ENCODE peak calls at places on chromosome 9, in five cellular contexts. R is neural crest cell, L is AG04450, Y is RWPE1, I is spleen. M is an unnamed sample.

GRCh38 chr9:2271426-2271825 is 256.3 kb downstream of the SMARCA2 start:
- DNase-seq in I (no peak), R (no peak), Y (peak; percentile 2), L (no peak), M (no peak)

GRCh38 chr9:107229146-107229545 is 53.9 kb upstream of the RAD23B start:
- DNase-seq in I (no peak), L (no peak), R (no peak), Y (no peak), M (no peak)

GRCh38 chr9:136103651-136104487 is 8.8 kb upstream of the NACC2 start:
- DNase-seq in Y (no peak), R (no peak), I (no peak), L (no peak), M (no peak)

GRCh38 chr9:37954581-37954981 is 50.7 kb upstream of the SLC25A51 start:
- DNase-seq in R (no peak), Y (no peak), I (no peak), L (no peak), M (no peak)

GRCh38 chr9:112443636-112444035 is 43.0 kb upstream of the KIAA1958 start:
- DNase-seq in I (no peak), L (no peak), R (no peak), Y (no peak), M (no peak)

GRCh38 chr9:128203842-128204551 is 818 bp downstream of the DNM1 start:
- DNase-seq in I (no peak), Y (peak; percentile 57), L (no peak), R (peak; percentile 36), M (peak; percentile 53)

GRCh38 chr9:9791621-9792020 is 821.2 kb downstream of the PTPRD start:
- DNase-seq in Y (no peak), R (no peak), L (no peak), I (no peak), M (no peak)

GRCh38 chr9:9004844-9005243 is 1205.3 kb upstream of the DMAC1 start:
- DNase-seq in Y (no peak), I (no peak), R (no peak), L (no peak), M (no peak)

GRCh38 chr9:127553793-127554192 is 58.3 kb upstream of the STXBP1 start:
- DNase-seq in L (no peak), Y (no peak), I (no peak), R (no peak), M (no peak)

GRCh38 chr9:749712-750111 is 91.8 kb upstream of the DMRT1 start:
- DNase-seq in L (no peak), I (no peak), R (no peak), Y (no peak), M (no peak)

GRCh38 chr9:123002754-123003153 is 30.7 kb upstream of the GPR21 start:
- DNase-seq in Y (no peak), R (no peak), L (no peak), I (no peak), M (no peak)

GRCh38 chr9:126781717-126782388 is 23.0 kb upstream of the ZBTB43 start:
- DNase-seq in Y (peak; percentile 95), I (peak; percentile 92), L (peak; percentile 39), R (peak; percentile 98), M (peak; percentile 98)

GRCh38 chr9:840343-840742 is 1.2 kb upstream of the DMRT1 start:
- DNase-seq in I (peak; percentile 42), L (no peak), Y (no peak), R (no peak), M (no peak)

GRCh38 chr9:114287001-114287762 is 35.7 kb upstream of the ORM1 start:
- DNase-seq in I (peak; percentile 63), Y (no peak), L (no peak), R (no peak), M (no peak)

GRCh38 chr9:70979971-70980370 is 141.4 kb downstream of the TRPM3 start:
- DNase-seq in I (no peak), R (no peak), L (no peak), Y (no peak), M (no peak)

GRCh38 chr9:18676501-18676900 is 202.5 kb downstream of the ADAMTSL1 start:
- DNase-seq in Y (no peak), I (no peak), L (no peak), R (no peak), M (no peak)

GRCh38 chr9:134203224-134203623 is 38.9 kb upstream of the RNU6ATAC start:
- DNase-seq in L (no peak), Y (no peak), R (no peak), I (no peak), M (no peak)

GRCh38 chr9:96607971-96608370 is 11.7 kb downstream of the CDC14B start:
- DNase-seq in R (no peak), Y (no peak), I (no peak), L (no peak), M (no peak)

GRCh38 chr9:113153599-113153998 is 2.8 kb downstream of the SLC31A2 start:
- DNase-seq in L (no peak), Y (no peak), I (no peak), R (no peak), M (no peak)

GRCh38 chr9:133707761-133708122 is 30.4 kb downstream of the SARDH start:
- DNase-seq in R (no peak), L (no peak), I (peak; percentile 66), Y (no peak), M (peak; percentile 2)

GRCh38 chr9:84652496-84653081 is 16.9 kb upstream of the NTRK2 start:
- DNase-seq in I (no peak), L (no peak), R (no peak), Y (no peak), M (no peak)

GRCh38 chr9:129176786-129177442 is 1.1 kb downstream of the IER5L start:
- DNase-seq in R (peak; percentile 48), Y (peak; percentile 55), I (peak; percentile 86), L (no peak), M (peak; percentile 43)

GRCh38 chr9:136182422-136182790 is 22.5 kb downstream of the LHX3 start:
- DNase-seq in I (no peak), R (no peak), L (no peak), Y (no peak), M (no peak)

GRCh38 chr9:84371737-84372136 is 31.2 kb upstream of the SLC28A3 start:
- DNase-seq in L (peak; percentile 50), R (no peak), I (no peak), Y (peak; percentile 76), M (no peak)

GRCh38 chr9:89418882-89419641 is 78.9 kb downstream of the SEMA4D start:
- DNase-seq in R (no peak), Y (no peak), I (peak; percentile 93), L (no peak), M (no peak)

GRCh38 chr9:97769208-97769607 is 72.1 kb upstream of the XPA start:
- DNase-seq in R (no peak), Y (no peak), I (no peak), L (no peak), M (no peak)

GRCh38 chr9:21479152-21479702 is 2.9 kb downstream of the IFNE start:
- DNase-seq in Y (no peak), L (no peak), I (no peak), R (no peak), M (no peak)

GRCh38 chr9:21477466-21477865 is 4.6 kb downstream of the IFNE start:
- DNase-seq in L (no peak), R (no peak), Y (no peak), I (no peak), M (no peak)

GRCh38 chr9:21470126-21470525 is 12.0 kb downstream of the IFNE start:
- DNase-seq in L (no peak), I (no peak), R (no peak), Y (no peak), M (no peak)

GRCh38 chr9:21473236-21473635 is 8.9 kb downstream of the IFNE start:
- DNase-seq in I (no peak), L (no peak), R (no peak), Y (no peak), M (no peak)
- TF ChIP-seq CTCF in I (no peak), L (peak; percentile 16), R (no peak), Y (no peak), M (no peak)

DNA sequence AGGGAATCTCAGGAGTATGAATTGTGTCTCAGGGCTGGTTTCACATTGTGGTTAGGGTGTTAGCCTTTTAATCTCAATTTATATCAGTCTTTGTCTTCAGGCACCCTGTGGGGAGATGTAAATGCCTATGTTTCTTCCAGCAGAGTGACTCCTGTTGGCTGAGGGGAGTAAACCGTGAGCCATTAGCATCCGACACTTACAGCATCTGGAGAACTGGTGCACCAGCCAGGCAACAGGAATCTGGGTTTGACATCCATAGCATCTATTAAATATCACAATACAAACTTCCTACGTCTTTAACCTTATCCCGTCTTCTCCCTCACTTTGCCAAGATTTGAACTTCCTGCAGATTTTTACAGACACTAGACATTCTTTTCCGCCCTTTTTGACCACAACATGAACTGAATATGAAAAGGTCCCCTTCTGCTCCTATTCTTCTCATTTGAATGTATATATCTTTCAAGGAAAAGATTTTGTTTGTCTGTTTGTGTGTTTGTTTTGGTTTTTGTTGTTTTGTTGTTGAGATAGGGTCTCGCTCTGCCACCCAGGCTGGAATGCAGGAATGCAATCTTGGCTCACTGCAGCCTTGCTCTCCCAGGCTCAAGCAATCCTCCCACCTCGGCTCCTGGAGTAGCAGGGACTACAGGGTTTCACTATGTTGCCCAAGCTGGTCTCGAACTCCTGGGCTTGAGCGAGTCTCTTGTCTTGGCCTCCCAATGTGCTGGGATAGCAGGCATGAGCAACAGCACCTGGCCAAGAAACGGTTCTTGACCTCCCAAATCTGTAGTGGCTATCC is 626.2 kb downstream of the TLR4 start:
- DNase-seq in I (no peak), R (no peak), L (no peak), Y (no peak), M (no peak)
- TF ChIP-seq CTCF in I (no peak), R (no peak), L (no peak), Y (no peak), M (no peak)

DNA sequence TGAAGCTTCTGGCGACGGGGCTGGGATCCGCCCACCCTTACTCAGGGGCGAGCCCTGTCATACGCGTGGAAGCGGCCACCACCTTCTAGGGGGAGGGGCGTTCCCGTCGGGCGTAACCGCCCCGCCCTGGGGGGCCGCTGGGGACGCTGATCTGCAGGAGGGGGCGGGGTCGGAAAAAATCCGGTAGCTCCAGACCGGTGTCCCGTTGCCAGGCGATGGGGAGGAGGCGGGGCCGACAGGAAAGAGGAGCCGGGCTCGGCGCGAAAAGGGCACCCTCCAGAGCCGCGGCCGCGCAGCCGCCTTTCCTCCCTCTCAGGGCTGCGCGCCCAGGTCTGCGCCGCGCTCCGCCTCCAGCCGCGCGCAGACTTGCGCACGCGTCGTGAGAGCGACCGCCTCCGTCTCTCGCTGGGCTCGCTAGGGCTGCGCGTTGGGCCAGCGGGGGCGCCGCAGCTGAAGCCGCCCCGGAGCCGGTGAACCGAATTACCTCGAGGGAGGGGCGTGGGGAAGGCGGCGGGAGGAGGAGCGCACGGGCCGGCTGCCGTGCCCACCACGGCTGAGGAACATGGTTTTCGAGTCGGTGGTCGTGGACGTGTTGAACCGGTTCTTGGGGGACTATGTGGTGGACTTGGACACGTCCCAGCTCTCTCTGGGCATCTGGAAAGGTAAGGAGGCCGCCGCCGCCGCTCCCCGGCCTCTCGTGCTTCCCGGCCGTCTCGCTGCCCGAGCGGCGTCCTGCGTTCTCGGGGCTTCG is at the start of gene VPS13A:
- DNase-seq in I (peak; percentile 97), R (peak; percentile 94), L (peak; percentile 71), Y (peak; percentile 88), M (peak; percentile 99)
- TF ChIP-seq CTCF in I (peak; percentile 41), R (peak; percentile 47), L (peak; percentile 30), Y (peak; percentile 48), M (no peak)

DNA sequence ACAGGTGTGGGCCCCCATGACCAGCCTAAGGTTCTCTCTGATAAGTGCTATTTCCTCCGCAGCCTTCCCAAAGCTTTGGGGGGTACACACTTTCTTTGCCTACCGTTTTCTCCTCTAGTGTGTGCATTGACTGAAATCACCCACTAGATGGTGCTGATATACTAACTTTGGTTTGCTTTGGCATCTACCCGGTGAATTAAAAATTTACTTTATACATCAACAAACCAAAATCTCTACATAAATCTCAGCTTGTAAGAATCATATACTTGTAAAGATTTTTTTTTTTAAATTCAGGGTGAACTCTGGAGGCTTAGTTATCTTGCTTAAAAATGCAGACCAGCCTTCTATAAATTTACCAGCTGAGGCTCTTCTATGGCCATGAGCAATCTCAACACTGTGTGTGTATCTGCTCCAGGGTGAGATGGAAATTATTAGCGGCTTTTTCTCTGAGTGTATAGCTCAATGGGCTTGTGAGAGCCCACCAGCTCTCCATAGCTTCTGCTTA is 475.7 kb upstream of the TNC start:
- DNase-seq in L (no peak), R (peak; percentile 11), I (no peak), Y (peak; percentile 68), M (peak; percentile 25)
- TF ChIP-seq CTCF in L (peak; percentile 80), R (peak; percentile 88), I (peak; percentile 71), Y (peak; percentile 95), M (peak; percentile 83)